ENCODE peak calls at places on chromosomes 12 and 14, in seven cellular contexts. O, W, A, V, G, N and T are unnamed samples.

GRCh38 chr12:114408415-114408814 is 2.5 kb upstream of the TBX5 start:
- DNase-seq in V (no peak), N (no peak), G (no peak), O (no peak), A (no peak), W (no peak), T (no peak)

GRCh38 chr12:26403601-26404000 is 208.2 kb downstream of the SSPN start:
- DNase-seq in W (no peak), A (no peak), O (no peak), V (no peak), N (no peak), G (no peak), T (no peak)

GRCh38 chr12:15154108-15154507 is 67.1 kb downstream of the RERG start:
- DNase-seq in O (no peak), A (no peak), W (no peak), V (no peak), N (no peak), G (no peak), T (no peak)

GRCh38 chr12:15770021-15770420 is 19.2 kb downstream of the EPS8 start:
- DNase-seq in W (no peak), A (no peak), V (no peak), O (peak; percentile 17), G (no peak), N (no peak), T (no peak)

GRCh38 chr12:132023658-132024057 is 73.9 kb downstream of the EP400 start:
- DNase-seq in O (no peak), W (no peak), V (no peak), G (no peak), A (no peak), N (no peak), T (no peak)

GRCh38 chr12:15851919-15852318 is 30.3 kb upstream of the STRAP start:
- DNase-seq in N (no peak), W (no peak), G (no peak), A (no peak), O (no peak), V (no peak), T (no peak)

GRCh38 chr12:55829967-55830600 is 697 bp upstream of the DNAJC14 start:
- DNase-seq in G (peak; percentile 59), W (peak; percentile 77), A (peak; percentile 58), V (peak; percentile 23), N (peak; percentile 40), O (peak; percentile 18), T (no peak)

GRCh38 chr12:62933220-62933870 is 1.6 kb downstream of the PPM1H start:
- DNase-seq in W (peak; percentile 90), O (no peak), V (peak; percentile 50), N (no peak), G (peak; percentile 50), A (peak; percentile 45), T (no peak)

GRCh38 chr14:23478109-23478698 is 8.7 kb downstream of the NGDN start:
- DNase-seq in O (peak; percentile 63), V (peak; percentile 71), A (peak; percentile 68), G (peak; percentile 62), W (peak; percentile 78), N (peak; percentile 30), T (peak; percentile 25)

GRCh38 chr12:1890810-1891209 is 27.6 kb downstream of the CACNA2D4 start:
- DNase-seq in W (no peak), A (no peak), N (no peak), V (no peak), O (no peak), G (no peak), T (no peak)

GRCh38 chr12:71607494-71608330 is 55.9 kb downstream of the ZFC3H1 start:
- DNase-seq in G (no peak), N (no peak), V (no peak), A (no peak), O (no peak), W (no peak), T (no peak)

GRCh38 chr14:22411398-22411797 is 177.6 kb downstream of the DAD1 start:
- DNase-seq in W (no peak), O (no peak), N (no peak), G (no peak), V (no peak), A (no peak), T (no peak)

GRCh38 chr12:79407671-79408622 is 282.8 kb downstream of the PAWR start:
- DNase-seq in V (peak; percentile 85), G (peak; percentile 78), W (peak; percentile 85), O (peak; percentile 85), A (peak; percentile 57), N (no peak), T (peak; percentile 4)

GRCh38 chr12:114668151-114668891 is 15.7 kb downstream of the TBX3 start:
- DNase-seq in W (peak; percentile 93), G (peak; percentile 89), N (no peak), V (peak; percentile 91), O (peak; percentile 79), A (peak; percentile 82), T (no peak)

DNA sequence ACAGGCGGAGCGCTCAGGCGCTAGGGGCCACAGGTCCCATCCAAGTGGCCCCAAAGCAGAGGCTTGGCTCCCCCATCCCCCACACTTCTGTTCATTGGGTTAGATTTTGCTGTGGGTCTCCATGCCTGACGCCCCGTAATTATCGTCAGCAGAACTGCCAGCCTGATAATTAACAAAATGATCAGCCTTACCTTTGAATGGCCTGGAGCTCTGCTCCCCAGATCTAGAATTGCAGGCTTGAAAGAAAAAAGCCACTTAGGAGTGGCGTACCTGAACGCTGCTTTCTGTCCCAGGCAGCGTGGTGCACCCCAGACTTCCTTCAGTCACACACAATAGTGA is 28.7 kb upstream of the LRP1-AS start:
- DNase-seq in W (no peak), V (no peak), A (no peak), N (no peak), G (no peak), O (no peak), T (no peak)
- TF ChIP-seq CTCF in W (peak; percentile 17), V (peak; percentile 13), A (peak; percentile 4), N (no peak), G (peak; percentile 26), O (no peak), T (no peak)

GRCh38 chr12:6277982-6278438 is 32.5 kb upstream of the PLEKHG6 start:
- DNase-seq in G (peak; percentile 71), A (peak; percentile 68), V (peak; percentile 38), W (peak; percentile 49), O (no peak), N (no peak), T (no peak)
- H3K4me3 ChIP-seq in G (peak overlapping the region; percentile 34), A (peak overlapping the region; percentile 63), V (peak overlapping the region; percentile 50), W (peak overlapping the region; percentile 57), O (peak overlapping the region; percentile 51), N (peak overlapping the region; percentile 38), T (peak overlapping the region; percentile 55)

DNA sequence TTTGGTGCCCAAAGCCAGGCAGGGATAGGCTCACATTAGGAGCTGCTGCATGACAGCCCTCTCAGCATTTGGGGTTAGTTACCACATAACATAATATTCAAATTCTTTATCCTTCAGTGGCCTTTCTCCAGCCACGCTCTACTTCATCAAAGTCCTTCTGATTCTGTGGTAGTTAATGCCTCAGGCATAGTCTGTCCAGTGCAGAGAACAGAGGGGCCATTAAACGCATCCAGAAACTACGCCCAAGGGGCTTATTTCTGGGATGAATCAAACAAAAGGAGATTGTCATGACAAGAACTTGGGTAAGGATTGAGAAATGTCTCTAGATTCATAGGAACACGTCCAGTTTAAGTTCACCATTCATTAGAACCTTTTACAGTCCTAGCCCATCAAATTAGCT is 183.4 kb upstream of the PLXNC1 start:
- DNase-seq in O (no peak), A (no peak), G (no peak), V (no peak), N (no peak), W (no peak), T (no peak)
- TF ChIP-seq CTCF in O (no peak), A (no peak), G (no peak), V (no peak), N (no peak), W (no peak), T (no peak)

GRCh38 chr12:120101617-120102016 is 14.9 kb downstream of the RAB35 start:
- DNase-seq in V (no peak), A (peak; percentile 54), N (no peak), W (no peak), G (no peak), O (no peak), T (no peak)
- H3K4me3 ChIP-seq in V (no peak overlapping the region), A (peak overlapping the region; percentile 12), N (no peak overlapping the region), W (no peak overlapping the region), G (no peak overlapping the region), O (peak overlapping the region; percentile 27), T (no peak overlapping the region)